ENCODE peak calls at places on chromosomes 3 and 15, in five cellular contexts. One of them, this sample, is unnamed.

GRCh38 chr3:186248850-186249249 is 113.2 kb downstream of the DGKG start:
- DNase-seq in mesothelial cell of epicardium: no peak
- DNase-seq in RWPE2: no peak
- DNase-seq in cardiac fibroblast: no peak
- DNase-seq in neural crest cell: no peak
- DNase-seq in this sample: no peak

GRCh38 chr15:70281811-70282307 is 184.1 kb upstream of the TLE3 start:
- DNase-seq in neural crest cell: no peak
- DNase-seq in cardiac fibroblast: peak; percentile 32
- DNase-seq in RWPE2: no peak
- DNase-seq in mesothelial cell of epicardium: no peak
- DNase-seq in this sample: no peak

GRCh38 chr15:98823012-98823458 is 174.7 kb downstream of the IGF1R start:
- DNase-seq in mesothelial cell of epicardium: no peak
- DNase-seq in RWPE2: no peak
- DNase-seq in cardiac fibroblast: peak; percentile 36
- DNase-seq in neural crest cell: no peak
- DNase-seq in this sample: peak; percentile 40

GRCh38 chr3:178525180-178525704 is 11.0 kb upstream of the KCNMB2 start:
- DNase-seq in cardiac fibroblast: peak; percentile 23
- DNase-seq in mesothelial cell of epicardium: no peak
- DNase-seq in RWPE2: no peak
- DNase-seq in neural crest cell: no peak
- DNase-seq in this sample: no peak

GRCh38 chr15:55879181-55879580 is 114.2 kb downstream of the NEDD4 start:
- DNase-seq in mesothelial cell of epicardium: no peak
- DNase-seq in cardiac fibroblast: peak; percentile 63
- DNase-seq in neural crest cell: no peak
- DNase-seq in RWPE2: no peak
- DNase-seq in this sample: no peak

GRCh38 chr3:150062492-150062891 is 91.8 kb upstream of the PFN2 start:
- DNase-seq in mesothelial cell of epicardium: no peak
- DNase-seq in RWPE2: no peak
- DNase-seq in cardiac fibroblast: peak; percentile 79
- DNase-seq in neural crest cell: no peak
- DNase-seq in this sample: no peak

GRCh38 chr3:50665603-50666115 is 9.1 kb upstream of the DOCK3 start:
- DNase-seq in mesothelial cell of epicardium: no peak
- DNase-seq in cardiac fibroblast: no peak
- DNase-seq in RWPE2: no peak
- DNase-seq in neural crest cell: no peak
- DNase-seq in this sample: no peak

GRCh38 chr3:21673393-21673792 is 77.6 kb downstream of the ZNF385D start:
- DNase-seq in RWPE2: no peak
- DNase-seq in cardiac fibroblast: no peak
- DNase-seq in mesothelial cell of epicardium: no peak
- DNase-seq in neural crest cell: no peak
- DNase-seq in this sample: no peak

GRCh38 chr3:43879166-43879565 is 188.4 kb downstream of the ABHD5 start:
- DNase-seq in mesothelial cell of epicardium: no peak
- DNase-seq in cardiac fibroblast: peak; percentile 12
- DNase-seq in RWPE2: no peak
- DNase-seq in neural crest cell: no peak
- DNase-seq in this sample: no peak

GRCh38 chr15:78405336-78405924 is 32.6 kb upstream of the IREB2 start:
- DNase-seq in cardiac fibroblast: no peak
- DNase-seq in mesothelial cell of epicardium: no peak
- DNase-seq in neural crest cell: no peak
- DNase-seq in RWPE2: no peak
- DNase-seq in this sample: no peak

GRCh38 chr3:175355801-175356335 is 496.7 kb downstream of the NAALADL2 start:
- DNase-seq in RWPE2: no peak
- DNase-seq in mesothelial cell of epicardium: no peak
- DNase-seq in neural crest cell: no peak
- DNase-seq in cardiac fibroblast: no peak
- DNase-seq in this sample: no peak

GRCh38 chr3:23806322-23807160 is 786 bp downstream of the UBE2E1 start:
- DNase-seq in cardiac fibroblast: peak; percentile 29
- DNase-seq in neural crest cell: peak; percentile 21
- DNase-seq in mesothelial cell of epicardium: peak; percentile 25
- DNase-seq in RWPE2: no peak
- DNase-seq in this sample: no peak

GRCh38 chr3:149767720-149768119 is 15.4 kb upstream of the COMMD2 start:
- DNase-seq in RWPE2: no peak
- DNase-seq in cardiac fibroblast: no peak
- DNase-seq in mesothelial cell of epicardium: no peak
- DNase-seq in neural crest cell: no peak
- DNase-seq in this sample: no peak

GRCh38 chr3:194407423-194407822 is 8.4 kb upstream of the GP5 start:
- DNase-seq in cardiac fibroblast: peak; percentile 48
- DNase-seq in RWPE2: no peak
- DNase-seq in neural crest cell: no peak
- DNase-seq in mesothelial cell of epicardium: no peak
- DNase-seq in this sample: no peak

GRCh38 chr15:80840173-80841130 is 61.3 kb downstream of the CEMIP start:
- DNase-seq in RWPE2: no peak
- DNase-seq in cardiac fibroblast: no peak
- DNase-seq in neural crest cell: no peak
- DNase-seq in mesothelial cell of epicardium: no peak
- DNase-seq in this sample: no peak

GRCh38 chr3:71148455-71149060 is 435.0 kb downstream of the FOXP1 start:
- DNase-seq in mesothelial cell of epicardium: no peak
- DNase-seq in neural crest cell: no peak
- DNase-seq in RWPE2: no peak
- DNase-seq in cardiac fibroblast: no peak
- DNase-seq in this sample: no peak

GRCh38 chr3:170222647-170223541 is 670 bp downstream of the PRKCI start:
- DNase-seq in neural crest cell: no peak
- DNase-seq in RWPE2: peak; percentile 55
- DNase-seq in mesothelial cell of epicardium: peak; percentile 22
- DNase-seq in cardiac fibroblast: no peak
- DNase-seq in this sample: no peak

GRCh38 chr15:38508647-38509046 is 54.7 kb downstream of the FAM98B start:
- DNase-seq in RWPE2: no peak
- DNase-seq in mesothelial cell of epicardium: no peak
- DNase-seq in cardiac fibroblast: no peak
- DNase-seq in neural crest cell: no peak
- DNase-seq in this sample: no peak

GRCh38 chr3:111971533-111971932 is 7.3 kb upstream of the ABHD10 start:
- DNase-seq in RWPE2: no peak
- DNase-seq in cardiac fibroblast: no peak
- DNase-seq in neural crest cell: no peak
- DNase-seq in mesothelial cell of epicardium: no peak
- DNase-seq in this sample: no peak

GRCh38 chr3:51568041-51568440 is 29.5 kb downstream of the RAD54L2 start:
- DNase-seq in RWPE2: no peak
- DNase-seq in mesothelial cell of epicardium: no peak
- DNase-seq in cardiac fibroblast: no peak
- DNase-seq in neural crest cell: no peak
- DNase-seq in this sample: no peak

GRCh38 chr3:143775401-143775970 is 72.8 kb downstream of the SLC9A9 start:
- DNase-seq in neural crest cell: no peak
- DNase-seq in mesothelial cell of epicardium: no peak
- DNase-seq in cardiac fibroblast: peak; percentile 54
- DNase-seq in RWPE2: no peak
- DNase-seq in this sample: no peak

GRCh38 chr15:100693451-100693850 is 91.1 kb downstream of the ASB7 start:
- DNase-seq in cardiac fibroblast: no peak
- DNase-seq in neural crest cell: no peak
- DNase-seq in RWPE2: no peak
- DNase-seq in mesothelial cell of epicardium: no peak
- DNase-seq in this sample: no peak

GRCh38 chr3:190380184-190380583 is 7.8 kb upstream of the CLDN16 start:
- DNase-seq in mesothelial cell of epicardium: no peak
- DNase-seq in RWPE2: no peak
- DNase-seq in cardiac fibroblast: no peak
- DNase-seq in neural crest cell: no peak
- DNase-seq in this sample: no peak

GRCh38 chr15:51884517-51885236 is 55.2 kb downstream of the TMOD3 start:
- DNase-seq in cardiac fibroblast: no peak
- DNase-seq in RWPE2: no peak
- DNase-seq in mesothelial cell of epicardium: no peak
- DNase-seq in neural crest cell: no peak
- DNase-seq in this sample: no peak

GRCh38 chr15:69511015-69511414 is 58.4 kb downstream of the RPLP1 start:
- DNase-seq in mesothelial cell of epicardium: no peak
- DNase-seq in cardiac fibroblast: no peak
- DNase-seq in RWPE2: no peak
- DNase-seq in neural crest cell: no peak
- DNase-seq in this sample: no peak

GRCh38 chr15:84391191-84391590 is 155.6 kb downstream of the GOLGA6L4 start:
- DNase-seq in mesothelial cell of epicardium: no peak
- DNase-seq in RWPE2: peak; percentile 16
- DNase-seq in cardiac fibroblast: no peak
- DNase-seq in neural crest cell: no peak
- DNase-seq in this sample: no peak

GRCh38 chr15:24857777-24858176 is 97.0 kb upstream of the SNRPN start:
- DNase-seq in RWPE2: no peak
- DNase-seq in cardiac fibroblast: no peak
- DNase-seq in neural crest cell: no peak
- DNase-seq in mesothelial cell of epicardium: no peak
- DNase-seq in this sample: no peak

DNA sequence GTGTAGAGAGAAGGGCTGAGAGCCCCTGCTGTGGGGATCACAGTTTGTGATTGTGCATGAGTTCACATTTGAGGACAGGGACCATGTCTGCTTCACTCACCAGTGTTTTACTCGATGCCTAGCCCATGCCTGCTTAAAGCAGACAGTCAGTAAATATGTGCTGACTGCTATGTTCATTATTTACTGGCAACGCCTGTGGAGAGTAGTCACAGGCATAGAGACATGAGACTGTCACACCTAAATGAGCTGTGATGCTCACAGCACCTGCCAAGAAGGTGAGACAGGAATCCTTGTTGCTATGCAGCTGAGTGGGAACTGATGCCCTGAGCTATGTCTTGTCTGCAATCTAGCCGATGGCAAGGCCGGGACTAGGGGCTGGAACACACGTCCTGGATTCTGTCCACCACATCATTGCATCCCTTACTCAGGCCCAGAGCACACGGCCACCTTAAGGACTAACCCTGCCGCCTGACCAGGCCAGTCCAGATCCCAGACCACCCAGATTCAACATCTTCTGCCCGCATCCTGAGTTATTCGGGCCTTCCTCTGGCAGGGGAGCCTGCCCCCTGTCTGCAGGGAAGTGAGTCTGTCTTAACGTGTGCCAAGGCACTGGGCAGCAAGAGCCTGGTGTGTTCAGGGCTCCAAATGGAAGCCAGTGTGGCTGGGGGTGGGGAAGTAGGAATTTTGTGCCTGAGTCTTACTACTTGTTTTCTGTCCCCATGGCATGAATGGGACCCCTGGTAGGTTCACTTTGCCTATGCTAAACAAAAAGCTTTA is 44.8 kb downstream of the FGD5 start:
- DNase-seq in RWPE2: no peak
- DNase-seq in neural crest cell: no peak
- DNase-seq in mesothelial cell of epicardium: no peak
- DNase-seq in cardiac fibroblast: no peak
- DNase-seq in this sample: no peak
- TF ChIP-seq CTCF in RWPE2: no peak
- TF ChIP-seq CTCF in neural crest cell: peak; percentile 18
- TF ChIP-seq CTCF in mesothelial cell of epicardium: no peak
- TF ChIP-seq CTCF in cardiac fibroblast: peak; percentile 18
- TF ChIP-seq CTCF in this sample: peak; percentile 10

DNA sequence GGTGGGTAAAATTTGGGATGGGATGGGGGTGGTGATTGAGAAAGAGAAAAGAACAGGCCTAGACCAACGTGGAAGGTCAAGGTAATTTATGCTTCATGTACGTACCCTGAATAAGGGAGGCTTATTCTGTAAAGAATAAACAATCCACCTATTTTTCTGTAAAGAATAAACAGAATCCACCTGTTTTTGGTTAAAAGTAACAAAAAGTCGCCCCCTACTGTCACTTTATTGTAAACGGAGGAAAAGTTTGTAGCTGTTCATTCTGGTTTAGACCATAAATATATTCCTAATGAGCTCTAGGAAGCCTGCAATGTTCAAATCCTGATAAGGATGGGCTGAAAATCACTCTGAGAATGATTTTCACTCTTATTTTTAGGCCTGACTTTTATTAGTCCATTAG is 23.5 kb upstream of the SQOR start:
- DNase-seq in RWPE2: no peak
- DNase-seq in neural crest cell: no peak
- DNase-seq in cardiac fibroblast: peak; percentile 36
- DNase-seq in mesothelial cell of epicardium: no peak
- DNase-seq in this sample: no peak
- TF ChIP-seq CTCF in RWPE2: peak; percentile 86
- TF ChIP-seq CTCF in neural crest cell: peak; percentile 64
- TF ChIP-seq CTCF in cardiac fibroblast: peak; percentile 47
- TF ChIP-seq CTCF in mesothelial cell of epicardium: peak; percentile 54
- TF ChIP-seq CTCF in this sample: peak; percentile 41

GRCh38 chr3:2099779-2100191 is 1.1 kb downstream of the CNTN4 start:
- DNase-seq in neural crest cell: peak; percentile 6
- DNase-seq in cardiac fibroblast: no peak
- DNase-seq in RWPE2: no peak
- DNase-seq in mesothelial cell of epicardium: no peak
- DNase-seq in this sample: no peak

GRCh38 chr3:2097641-2098191 is 950 bp upstream of the CNTN4 start:
- DNase-seq in neural crest cell: no peak
- DNase-seq in cardiac fibroblast: no peak
- DNase-seq in RWPE2: no peak
- DNase-seq in mesothelial cell of epicardium: no peak
- DNase-seq in this sample: no peak

GRCh38 chr3:2099028-2099671 is 484 bp downstream of the CNTN4 start:
- DNase-seq in mesothelial cell of epicardium: no peak
- DNase-seq in cardiac fibroblast: no peak
- DNase-seq in RWPE2: no peak
- DNase-seq in neural crest cell: peak; percentile 28
- DNase-seq in this sample: no peak

GRCh38 chr3:2096196-2096595 is 2.5 kb upstream of the CNTN4 start:
- DNase-seq in RWPE2: no peak
- DNase-seq in mesothelial cell of epicardium: no peak
- DNase-seq in cardiac fibroblast: no peak
- DNase-seq in neural crest cell: no peak
- DNase-seq in this sample: no peak

DNA sequence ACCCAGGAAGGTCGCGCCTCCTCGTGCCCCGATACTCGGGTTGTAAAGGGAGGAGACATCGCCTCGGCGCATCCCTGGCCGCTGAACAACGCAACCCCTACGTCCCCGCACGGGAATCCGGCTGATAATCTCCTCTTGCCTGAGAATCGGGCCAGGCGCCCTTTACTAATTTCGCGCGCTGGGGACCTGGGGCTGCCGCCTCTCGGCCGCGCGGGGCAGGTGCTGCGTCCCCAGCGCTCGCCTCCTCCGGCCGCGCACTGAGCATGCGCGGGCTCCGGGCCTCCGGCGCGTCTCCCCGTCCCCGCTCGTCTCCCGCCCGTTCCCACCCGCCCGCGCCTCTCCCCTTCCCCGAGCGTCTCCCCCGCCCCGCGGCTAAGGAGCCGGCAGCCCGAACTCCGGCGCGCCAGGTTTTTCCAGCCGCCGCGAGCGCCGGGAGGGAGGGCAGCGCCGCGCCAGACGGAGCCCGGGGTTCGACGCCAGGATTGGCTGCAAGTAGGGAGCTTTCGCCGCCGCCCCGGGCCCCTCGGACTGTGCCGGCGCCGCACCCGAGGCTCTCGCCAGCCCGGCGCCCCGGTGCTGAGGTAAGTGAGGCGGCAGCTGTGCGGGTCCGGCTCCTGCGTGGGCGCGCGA is at the start of gene CNTN4:
- DNase-seq in cardiac fibroblast: peak; percentile 3
- DNase-seq in RWPE2: no peak
- DNase-seq in mesothelial cell of epicardium: peak; percentile 88
- DNase-seq in neural crest cell: peak; percentile 69
- DNase-seq in this sample: no peak
- TF ChIP-seq CTCF in cardiac fibroblast: no peak
- TF ChIP-seq CTCF in RWPE2: no peak
- TF ChIP-seq CTCF in mesothelial cell of epicardium: peak; percentile 31
- TF ChIP-seq CTCF in neural crest cell: peak; percentile 57
- TF ChIP-seq CTCF in this sample: no peak

GRCh38 chr3:100024520-100025303 is 89.6 kb downstream of the FILIP1L start:
- DNase-seq in mesothelial cell of epicardium: no peak
- DNase-seq in RWPE2: no peak
- DNase-seq in cardiac fibroblast: no peak
- DNase-seq in neural crest cell: no peak
- DNase-seq in this sample: no peak
- TF ChIP-seq CTCF in mesothelial cell of epicardium: no peak
- TF ChIP-seq CTCF in RWPE2: no peak
- TF ChIP-seq CTCF in cardiac fibroblast: no peak
- TF ChIP-seq CTCF in neural crest cell: no peak
- TF ChIP-seq CTCF in this sample: no peak

This sample was measured in AG09319.